ENCODE peak calls at places on chromosomes 13 and 19, in six cellular contexts. Z is H9; C is fibroblast of lung; X is GM23338; S is CD8-positive, alpha-beta T cell; Q is ovary. G is an unnamed sample.

GRCh38 chr19:54460230-54461005 is 3.2 kb downstream of the LENG9 start:
- DNase-seq in X (no peak), S (no peak), Q (no peak), Z (no peak), C (no peak), G (no peak)

GRCh38 chr13:26541678-26542553 is 15.6 kb upstream of the WASF3 start:
- DNase-seq in Q (no peak), X (peak; percentile 17), Z (no peak), C (no peak), S (no peak), G (peak; percentile 63)

GRCh38 chr19:45716314-45717130 is 14.2 kb downstream of the FBXO46 start:
- DNase-seq in X (peak; percentile 61), C (no peak), Q (no peak), Z (no peak), S (no peak), G (no peak)

GRCh38 chr19:4391701-4392543 is 8.4 kb downstream of the SH3GL1 start:
- DNase-seq in C (peak; percentile 89), Q (peak; percentile 58), Z (no peak), X (no peak), S (no peak), G (no peak)

GRCh38 chr13:92716749-92717148 is 509.9 kb upstream of the GPC6 start:
- DNase-seq in C (peak; percentile 21), Q (no peak), Z (no peak), S (no peak), X (peak; percentile 30), G (no peak)

GRCh38 chr13:48050550-48050949 is 13.0 kb downstream of the NUDT15 start:
- DNase-seq in X (no peak), Z (no peak), C (no peak), Q (no peak), S (no peak), G (no peak)

GRCh38 chr13:97257800-97258799 is 36.0 kb downstream of the MBNL2 start:
- DNase-seq in X (peak; percentile 79), Z (peak; percentile 84), C (peak; percentile 96), Q (peak; percentile 75), S (no peak), G (no peak)

GRCh38 chr19:50376166-50377050 is at the start of gene NR1H2:
- DNase-seq in Q (peak; percentile 96), Z (peak; percentile 97), S (peak; percentile 91), X (peak; percentile 99), C (peak; percentile 98), G (peak; percentile 95)

GRCh38 chr13:25171517-25172302 is at the start of gene AMER2:
- DNase-seq in X (peak; percentile 37), S (no peak), Q (no peak), Z (no peak), C (peak; percentile 11), G (peak; percentile 99)

GRCh38 chr13:51070005-51070649 is 40.9 kb downstream of the C13orf42 start:
- DNase-seq in X (peak; percentile 95), Q (peak; percentile 79), C (peak; percentile 60), Z (peak; percentile 87), S (peak; percentile 42), G (peak; percentile 74)

GRCh38 chr19:39444598-39445257 is 654 bp upstream of the SUPT5H start:
- DNase-seq in S (no peak), Z (no peak), C (peak; percentile 32), Q (peak; percentile 43), X (peak; percentile 44), G (no peak)

GRCh38 chr13:38785047-38785446 is 98.2 kb downstream of the FREM2 start:
- DNase-seq in Q (no peak), X (no peak), C (no peak), Z (no peak), S (no peak), G (no peak)

GRCh38 chr13:35514801-35515502 is 38.5 kb upstream of the MAB21L1 start:
- DNase-seq in Z (no peak), Q (no peak), X (peak; percentile 42), C (peak; percentile 1), S (no peak), G (no peak)

GRCh38 chr19:50679177-50680125 is 30.2 kb downstream of the C19orf81 start:
- DNase-seq in Z (peak; percentile 86), Q (peak; percentile 52), C (peak; percentile 42), S (peak; percentile 46), X (peak; percentile 86), G (peak; percentile 86)

GRCh38 chr19:17279436-17279835 is 2.3 kb upstream of the ANKLE1 start:
- DNase-seq in Q (no peak), S (no peak), C (no peak), Z (no peak), X (no peak), G (no peak)

GRCh38 chr19:12723643-12724426 is at the start of gene TNPO2:
- DNase-seq in Z (peak; percentile 87), X (peak; percentile 94), C (peak; percentile 71), Q (peak; percentile 55), S (no peak), G (peak; percentile 81)

GRCh38 chr19:7944177-7944761 is 803 bp upstream of the TIMM44 start:
- DNase-seq in Z (peak; percentile 86), C (peak; percentile 76), S (peak; percentile 72), Q (peak; percentile 88), X (peak; percentile 94), G (peak; percentile 86)

GRCh38 chr19:42229855-42230331 is 9.8 kb downstream of the ZNF526 start:
- DNase-seq in C (no peak), X (no peak), S (no peak), Q (no peak), Z (no peak), G (peak; percentile 91)

GRCh38 chr13:113907637-113908617 is 44.1 kb upstream of the GAS6 start:
- DNase-seq in S (no peak), Z (no peak), Q (no peak), C (peak; percentile 95), X (no peak), G (peak; percentile 71)

GRCh38 chr19:1283207-1283916 is 2.3 kb upstream of the EFNA2 start:
- DNase-seq in Q (no peak), Z (no peak), X (no peak), C (no peak), S (no peak), G (no peak)

GRCh38 chr13:24274452-24274971 is 34.9 kb upstream of the C1QTNF9 start:
- DNase-seq in C (no peak), S (no peak), Z (no peak), X (no peak), Q (peak; percentile 54), G (no peak)

GRCh38 chr19:17332677-17333581 is 1.7 kb downstream of the ANO8 start:
- DNase-seq in C (peak; percentile 42), Q (no peak), S (no peak), Z (peak; percentile 92), X (peak; percentile 94), G (peak; percentile 75)

GRCh38 chr19:2271516-2272103 is 10.4 kb downstream of the PEAK3 start:
- DNase-seq in C (peak; percentile 87), Q (peak; percentile 49), Z (peak; percentile 34), X (no peak), S (no peak), G (no peak)

GRCh38 chr19:11375143-11375948 is 880 bp downstream of the SWSAP1 start:
- DNase-seq in Z (peak; percentile 82), S (peak; percentile 48), Q (peak; percentile 63), X (peak; percentile 79), C (no peak), G (peak; percentile 54)

GRCh38 chr19:5624741-5625140 is 1.9 kb downstream of the SAFB start:
- DNase-seq in C (no peak), S (no peak), Q (no peak), Z (no peak), X (peak; percentile 24), G (peak; percentile 61)

GRCh38 chr13:27007166-27007565 is 164.4 kb downstream of the USP12 start:
- DNase-seq in C (no peak), S (no peak), X (peak; percentile 33), Q (no peak), Z (no peak), G (peak; percentile 59)

GRCh38 chr19:18589380-18590272 is 1.0 kb downstream of the REX1BD start:
- DNase-seq in X (peak; percentile 88), Q (peak; percentile 62), C (peak; percentile 68), Z (peak; percentile 93), S (peak; percentile 53), G (peak; percentile 88)
- H3K27ac ChIP-seq in X (peak overlapping the region; percentile 89), Q (no peak overlapping the region), C (peak overlapping the region; percentile 79), Z (peak overlapping the region; percentile 7), S (peak overlapping the region; percentile 83), G (peak overlapping the region; percentile 88)

DNA sequence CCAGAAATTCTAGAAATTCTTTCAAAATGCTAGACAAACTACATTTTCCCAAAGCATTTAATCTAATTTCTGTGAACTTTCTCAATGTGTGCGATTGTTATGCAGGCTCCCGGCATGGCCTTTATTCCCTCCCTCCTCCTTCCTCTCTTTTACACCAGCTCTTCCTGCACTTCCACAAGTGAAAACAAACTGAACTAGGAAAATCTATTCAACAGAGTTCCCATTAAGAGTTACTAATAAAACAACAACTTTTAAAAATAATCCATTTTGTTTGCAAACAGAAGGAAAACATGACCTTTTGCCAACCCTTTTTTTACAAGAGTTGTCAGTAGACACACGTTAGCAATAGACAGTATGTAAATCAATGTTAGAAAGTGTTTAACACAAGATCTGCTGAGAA is 98.2 kb downstream of the FOXO1 start:
- DNase-seq in S (no peak), C (no peak), Z (no peak), Q (no peak), X (no peak), G (no peak)
- H3K27ac ChIP-seq in S (no peak overlapping the region), C (no peak overlapping the region), Z (no peak overlapping the region), Q (no peak overlapping the region), X (no peak overlapping the region), G (no peak overlapping the region)

DNA sequence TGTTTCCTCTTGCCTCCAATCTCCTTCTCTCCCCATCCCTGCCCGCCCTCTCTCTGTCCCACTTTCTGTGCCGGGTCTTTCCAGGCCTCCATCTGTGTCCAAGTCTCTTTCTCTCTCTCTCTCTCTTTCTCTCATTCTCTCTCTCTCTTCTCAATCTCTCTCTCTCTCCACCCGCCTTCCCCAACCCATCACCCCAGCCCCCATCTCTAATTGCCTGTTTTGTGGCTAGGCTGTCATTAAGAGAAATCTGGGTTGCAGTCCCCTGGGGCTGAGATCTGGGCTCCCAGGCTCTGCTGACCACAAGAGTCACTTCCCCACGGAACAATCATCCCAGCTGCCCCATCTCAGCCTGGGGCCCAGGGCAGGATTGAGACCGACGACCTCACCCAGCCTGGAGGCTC is 2.5 kb downstream of the COL5A3 start:
- DNase-seq in C (peak; percentile 47), S (no peak), Z (no peak), X (no peak), Q (no peak), G (no peak)
- H3K27ac ChIP-seq in C (peak overlapping the region; percentile 83), S (no peak overlapping the region), Z (no peak overlapping the region), X (no peak overlapping the region), Q (peak overlapping the region; percentile 41), G (no peak overlapping the region)

GRCh38 chr13:100473087-100473486 is 115.5 kb downstream of the GGACT start:
- DNase-seq in S (no peak), C (no peak), Q (no peak), Z (no peak), X (peak; percentile 68), G (no peak)

GRCh38 chr13:100478107-100478809 is 110.3 kb downstream of the GGACT start:
- DNase-seq in Q (no peak), Z (peak; percentile 56), C (no peak), X (no peak), S (no peak), G (no peak)

GRCh38 chr13:100470841-100471505 is 117.6 kb downstream of the GGACT start:
- DNase-seq in Q (no peak), Z (no peak), C (no peak), X (no peak), S (no peak), G (no peak)

GRCh38 chr13:100473493-100474044 is 115.0 kb downstream of the GGACT start:
- DNase-seq in S (no peak), Q (no peak), Z (no peak), X (no peak), C (no peak), G (no peak)
- H3K27ac ChIP-seq in S (no peak overlapping the region), Q (no peak overlapping the region), Z (no peak overlapping the region), X (no peak overlapping the region), C (no peak overlapping the region), G (no peak overlapping the region)

GRCh38 chr13:94325148-94325528 is 154.3 kb downstream of the DCT start:
- DNase-seq in Z (no peak), S (no peak), X (no peak), C (no peak), Q (no peak), G (no peak)
- H3K27ac ChIP-seq in Z (no peak overlapping the region), S (no peak overlapping the region), X (no peak overlapping the region), C (no peak overlapping the region), Q (no peak overlapping the region), G (no peak overlapping the region)